ENCODE peak calls at places on chromosomes 5 and 9, in four cellular contexts. B is COR-L47, L is NCI-H1092, Z is AG08396. T is an unnamed sample.

GRCh38 chr9:80836013-80836412 is 853.3 kb downstream of the TLE1 start:
- DNase-seq in B (no peak), L (no peak), Z (no peak), T (no peak)

GRCh38 chr5:132418876-132419275 is 49.4 kb downstream of the SLC22A5 start:
- DNase-seq in B (no peak), L (no peak), Z (no peak), T (no peak)

GRCh38 chr5:36442352-36442751 is 140.7 kb upstream of the RANBP3L start:
- DNase-seq in B (no peak), L (no peak), Z (no peak), T (no peak)

GRCh38 chr5:122101636-122102285 is 23.7 kb upstream of the LOX start:
- DNase-seq in B (peak), L (no peak), Z (no peak), T (no peak)

GRCh38 chr5:73201547-73202513 is 28.8 kb downstream of the TMEM174 start:
- DNase-seq in B (no peak), L (no peak), Z (peak), T (peak)

GRCh38 chr5:141196363-141196762 is 3.1 kb upstream of the PCDHB11 start:
- DNase-seq in B (no peak), L (no peak), Z (no peak), T (no peak)

GRCh38 chr5:115392611-115393010 is 96.2 kb upstream of the CCDC112 start:
- DNase-seq in B (no peak), L (no peak), Z (no peak), T (no peak)

GRCh38 chr9:97697837-97698236 is 697 bp upstream of the XPA start:
- DNase-seq in B (no peak), L (no peak), Z (no peak), T (no peak)

GRCh38 chr9:71783120-71783523 is 14.8 kb upstream of the CEMIP2 start:
- DNase-seq in B (peak), L (no peak), Z (no peak), T (no peak)

GRCh38 chr5:16773990-16774389 is 157.2 kb upstream of the RETREG1 start:
- DNase-seq in B (peak), L (no peak), Z (no peak), T (no peak)

GRCh38 chr5:150034677-150035076 is 34.1 kb downstream of the HMGXB3 start:
- DNase-seq in B (no peak), L (no peak), Z (peak), T (no peak)

GRCh38 chr9:35669331-35670145 is 4.2 kb upstream of the CA9 start:
- DNase-seq in B (no peak), L (no peak), Z (peak), T (no peak)

GRCh38 chr9:70563437-70564204 is 149.2 kb upstream of the KLF9 start:
- DNase-seq in B (no peak), L (no peak), Z (peak), T (no peak)

GRCh38 chr9:128733256-128733655 is 9.3 kb upstream of the ZDHHC12 start:
- DNase-seq in B (peak), L (peak), Z (peak), T (peak)

T was measured in NCI-H524 treated with DMSO at 0.1 percent for 48 hours.